ENCODE peak calls at places on chromosomes 3 and 15, in six cellular contexts. U is stimulated activated CD8-positive, alpha-beta memory T cell treated with anti-CD3 and anti-CD28 coated beads, Interleukin-15, amount 100 ng/mL, for 1 hour; F is midbrain; T is activated CD4-positive, alpha-beta T cell treated with anti-CD3 and anti-CD28 coated beads for 48 hours; R is uterus; M is stimulated activated effector memory CD8-positive, alpha-beta T cell treated with anti-CD3 and anti-CD28 coated beads, Interleukin-12 subunit alpha, Interleukin-12 subunit beta, amount 100 ng/mL, for 72 hours. L is an unnamed sample.

GRCh38 chr3:158105710-158106438 is at the start of gene SHOX2:
- DNase-seq in U (no peak), F (no peak), T (no peak), R (peak; percentile 43), M (peak; percentile 63), L (peak; percentile 76)

GRCh38 chr3:59243476-59243875 is 193.7 kb upstream of the CFAP20DC start:
- DNase-seq in U (no peak), F (no peak), T (no peak), R (no peak), M (no peak), L (no peak)

GRCh38 chr15:39363761-39364586 is 216.9 kb upstream of the THBS1 start:
- DNase-seq in U (no peak), F (no peak), T (no peak), R (no peak), M (no peak), L (peak; percentile 61)

GRCh38 chr3:25594007-25594502 is 70.7 kb downstream of the TOP2B start:
- DNase-seq in U (no peak), F (peak; percentile 57), T (no peak), R (no peak), M (no peak), L (peak; percentile 82)

GRCh38 chr15:29938701-29939340 is 116.6 kb upstream of the TJP1 start:
- DNase-seq in U (no peak), F (no peak), T (no peak), R (no peak), M (no peak), L (peak; percentile 62)

GRCh38 chr15:68252925-68253534 is 23.5 kb upstream of the CLN6 start:
- DNase-seq in U (no peak), F (peak; percentile 74), T (peak; percentile 43), R (no peak), M (no peak), L (peak; percentile 82)

GRCh38 chr15:90059208-90059985 is 42.9 kb downstream of the IDH2 start:
- DNase-seq in U (peak; percentile 17), F (peak; percentile 34), T (peak; percentile 88), R (no peak), M (peak; percentile 82), L (no peak)

GRCh38 chr15:66944121-66944520 is 121.3 kb upstream of the SMAD3 start:
- DNase-seq in U (no peak), F (no peak), T (no peak), R (no peak), M (no peak), L (no peak)

GRCh38 chr3:179760944-179761343 is 108.1 kb downstream of the USP13 start:
- DNase-seq in U (no peak), F (no peak), T (no peak), R (no peak), M (no peak), L (peak; percentile 86)

GRCh38 chr15:73786518-73786917 is 33.4 kb upstream of the INSYN1 start:
- DNase-seq in U (no peak), F (peak; percentile 48), T (no peak), R (no peak), M (no peak), L (no peak)

GRCh38 chr15:100928632-100929280 is 9.6 kb downstream of the LRRK1 start:
- DNase-seq in U (no peak), F (no peak), T (no peak), R (no peak), M (no peak), L (no peak)